ENCODE peak calls at places on chromosomes 1 and 21, in four cellular contexts. T, M, N and Q are unnamed samples.

GRCh38 chr1:151056149-151056548 is 3.3 kb downstream of the CDC42SE1 start:
- DNase-seq in N (no peak), T (peak; percentile 28), M (no peak), Q (no peak)

GRCh38 chr1:94739521-94740061 is 80.6 kb upstream of the SLC44A3 start:
- DNase-seq in M (no peak), N (peak; percentile 86), T (peak; percentile 91), Q (no peak)

GRCh38 chr1:1063945-1064831 is 9.9 kb downstream of the RNF223 start:
- DNase-seq in T (peak; percentile 75), M (peak; percentile 52), N (no peak), Q (peak; percentile 89)

GRCh38 chr1:156126701-156127534 is 12.4 kb downstream of the LMNA start:
- DNase-seq in T (peak; percentile 98), M (peak; percentile 41), N (peak; percentile 79), Q (no peak)

GRCh38 chr1:1085911-1086841 is 12.1 kb upstream of the RNF223 start:
- DNase-seq in N (no peak), T (no peak), M (no peak), Q (peak; percentile 62)

GRCh38 chr1:179369751-179370341 is 4.1 kb downstream of the AXDND1 start:
- DNase-seq in N (no peak), M (no peak), T (peak; percentile 79), Q (no peak)

GRCh38 chr1:240706150-240706904 is 94.4 kb upstream of the GREM2 start:
- DNase-seq in M (no peak), N (no peak), T (peak; percentile 78), Q (no peak)

GRCh38 chr1:235307158-235308124 is 20.5 kb downstream of the ARID4B start:
- DNase-seq in T (peak; percentile 76), N (no peak), M (no peak), Q (no peak)

GRCh38 chr1:65412984-65413375 is 7.5 kb upstream of the LEPR start:
- DNase-seq in M (no peak), N (no peak), T (peak; percentile 47), Q (no peak)

GRCh38 chr21:34952701-34953100 is 96.4 kb downstream of the RUNX1 start:
- DNase-seq in T (no peak), M (no peak), N (no peak), Q (no peak)

GRCh38 chr1:231395051-231395995 is 26.8 kb downstream of the EGLN1 start:
- DNase-seq in N (no peak), M (no peak), T (peak; percentile 98), Q (no peak)

GRCh38 chr1:210262897-210263272 is 30.3 kb downstream of the SERTAD4 start:
- DNase-seq in N (peak; percentile 73), T (no peak), M (no peak), Q (no peak)

GRCh38 chr1:206897175-206897574 is at the start of gene IL24:
- DNase-seq in T (peak; percentile 39), N (no peak), M (no peak), Q (no peak)

GRCh38 chr1:182430263-182431068 is 19.5 kb upstream of the RGSL1 start:
- DNase-seq in M (no peak), T (no peak), N (no peak), Q (no peak)

GRCh38 chr1:221263831-221264767 is 384.9 kb downstream of the HLX start:
- DNase-seq in M (no peak), N (peak; percentile 64), T (peak; percentile 93), Q (no peak)

GRCh38 chr1:214702561-214702960 is 99.6 kb downstream of the CENPF start:
- DNase-seq in T (peak; percentile 39), N (no peak), M (no peak), Q (no peak)

GRCh38 chr1:202163281-202164270 is 3.2 kb upstream of the PTPN7 start:
- DNase-seq in N (no peak), M (no peak), T (no peak), Q (no peak)

GRCh38 chr1:218852541-218852940 is 321.1 kb upstream of the LYPLAL1 start:
- DNase-seq in N (no peak), M (no peak), T (no peak), Q (no peak)

GRCh38 chr1:201254625-201255469 is 28.5 kb upstream of the PKP1 start:
- DNase-seq in T (peak; percentile 48), M (peak; percentile 56), N (no peak), Q (peak; percentile 54)

GRCh38 chr1:48027533-48027835 is 30.3 kb upstream of the TRABD2B start:
- DNase-seq in T (no peak), M (no peak), N (no peak), Q (no peak)

GRCh38 chr1:6996371-6996770 is 211.1 kb downstream of the CAMTA1 start:
- DNase-seq in M (no peak), N (no peak), T (no peak), Q (no peak)

GRCh38 chr1:117258791-117259190 is 48.1 kb upstream of the VTCN1 start:
- DNase-seq in T (no peak), N (no peak), M (no peak), Q (no peak)

GRCh38 chr1:39395357-39395831 is 96.0 kb upstream of the BMP8A start:
- DNase-seq in N (no peak), M (no peak), T (peak; percentile 82), Q (no peak)

GRCh38 chr1:85830837-85831236 is 122.6 kb upstream of the ZNHIT6 start:
- DNase-seq in N (no peak), T (no peak), M (no peak), Q (no peak)

GRCh38 chr1:1066403-1067283 is 7.5 kb downstream of the RNF223 start:
- DNase-seq in T (peak; percentile 50), M (no peak), N (no peak), Q (no peak)

GRCh38 chr1:51661081-51661518 is 44.2 kb downstream of the OSBPL9 start:
- DNase-seq in M (no peak), T (peak; percentile 95), N (no peak), Q (no peak)

GRCh38 chr1:199821029-199821779 is 206.3 kb upstream of the NR5A2 start:
- DNase-seq in T (peak; percentile 8), M (no peak), N (no peak), Q (no peak)

GRCh38 chr1:119737040-119737682 is 25.4 kb downstream of the PHGDH start:
- DNase-seq in T (no peak), M (peak; percentile 50), N (no peak), Q (no peak)

GRCh38 chr1:222288056-222288455 is 259.8 kb downstream of the HHIPL2 start:
- DNase-seq in M (no peak), T (peak; percentile 67), N (peak; percentile 58), Q (no peak)

GRCh38 chr1:1806890-1807289 is 28.6 kb upstream of the NADK start:
- DNase-seq in M (no peak), N (no peak), T (peak; percentile 78), Q (no peak)

GRCh38 chr1:97482022-97482421 is 438.8 kb downstream of the DPYD start:
- DNase-seq in T (no peak), M (no peak), N (no peak), Q (no peak)

GRCh38 chr1:154960446-154961136 is 991 bp downstream of the PYGO2 start:
- DNase-seq in N (peak; percentile 14), M (no peak), T (no peak), Q (no peak)

GRCh38 chr1:168057921-168058320 is 78.8 kb downstream of the GPR161 start:
- DNase-seq in M (no peak), N (no peak), T (peak; percentile 71), Q (no peak)

GRCh38 chr1:55284856-55285255 is 69.7 kb upstream of the USP24 start:
- DNase-seq in M (no peak), N (no peak), T (peak; percentile 72), Q (no peak)

GRCh38 chr1:116299248-116299647 is 73.8 kb upstream of the ATP1A1 start:
- DNase-seq in T (no peak), N (no peak), M (no peak), Q (no peak)

GRCh38 chr1:117959364-117959763 is 29.8 kb downstream of the WDR3 start:
- DNase-seq in M (no peak), N (no peak), T (no peak), Q (no peak)

GRCh38 chr1:168906367-168906766 is 177.4 kb upstream of the DPT start:
- DNase-seq in N (no peak), T (no peak), M (no peak), Q (no peak)

GRCh38 chr1:108082741-108083562 is 117.2 kb downstream of the SLC25A24 start:
- DNase-seq in M (no peak), N (no peak), T (no peak), Q (no peak)
- H3K4me1 ChIP-seq in M (no peaks in the 10 kb centered on the region), N (no peaks in the 10 kb centered on the region), T (no peaks in the 10 kb centered on the region), Q (no peaks in the 10 kb centered on the region)

GRCh38 chr1:12055259-12055658 is 7.8 kb upstream of the TNFRSF8 start:
- DNase-seq in N (no peak), T (no peak), M (no peak), Q (peak; percentile 45)

GRCh38 chr1:12051361-12051760 is 11.7 kb upstream of the TNFRSF8 start:
- DNase-seq in M (no peak), N (no peak), T (no peak), Q (no peak)

GRCh38 chr1:12053752-12054548 is 9.2 kb upstream of the TNFRSF8 start:
- DNase-seq in M (no peak), N (no peak), T (no peak), Q (no peak)

GRCh38 chr1:12052008-12052573 is 11.0 kb upstream of the TNFRSF8 start:
- DNase-seq in M (peak; percentile 45), N (peak; percentile 82), T (peak; percentile 95), Q (no peak)

GRCh38 chr1:12052997-12053686 is 10.0 kb upstream of the TNFRSF8 start:
- DNase-seq in T (no peak), N (peak; percentile 66), M (peak; percentile 61), Q (no peak)
- H3K27ac ChIP-seq in T (no peak overlapping the region), N (no peak overlapping the region), M (peak overlapping the region; percentile 68), Q (no peak overlapping the region)

DNA sequence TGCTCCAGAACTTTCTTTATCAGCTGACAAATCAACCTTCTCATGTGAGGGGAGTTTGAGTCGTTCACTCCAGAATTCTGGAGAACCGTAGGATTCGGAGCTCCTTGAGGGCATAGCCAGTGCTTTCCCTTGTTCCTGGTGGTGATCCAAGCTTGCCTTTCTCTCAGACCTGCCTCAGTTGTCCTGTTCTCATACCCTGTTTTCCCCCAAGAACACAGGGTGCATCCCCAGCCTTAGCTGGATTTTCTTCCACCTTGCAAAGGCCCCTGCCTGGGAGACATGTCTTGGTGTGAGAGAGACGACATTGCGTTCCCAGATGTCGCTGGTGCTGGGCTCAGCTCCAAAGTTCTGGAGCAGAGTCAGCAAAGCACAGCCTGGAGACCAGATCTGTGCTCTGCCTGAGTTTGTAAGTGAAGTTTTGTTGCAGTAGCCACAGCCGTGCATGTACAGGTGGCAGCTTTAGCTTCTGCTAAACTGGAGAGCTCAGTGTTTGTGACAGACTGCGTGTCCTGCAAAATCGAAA is 40.0 kb downstream of the ABCG1 start:
- DNase-seq in N (no peak), T (no peak), M (peak; percentile 42), Q (no peak)
- H3K4me1 ChIP-seq in N (no peaks in the 10 kb centered on the region), T (no peaks in the 10 kb centered on the region), M (peaks cover 71% of the 10 kb centered on the region), Q (peaks cover 8% of the 10 kb centered on the region)

GRCh38 chr1:41679531-41679930 is 195.0 kb upstream of the EDN2 start:
- DNase-seq in M (no peak), N (no peak), T (no peak), Q (no peak)
- H3K27ac ChIP-seq in M (no peak overlapping the region), N (no peak overlapping the region), T (no peak overlapping the region), Q (no peak overlapping the region)

GRCh38 chr1:36172017-36172747 is 16.2 kb downstream of the MAP7D1 start:
- DNase-seq in M (no peak), T (no peak), N (no peak), Q (no peak)
- H3K4me1 ChIP-seq in M (peaks cover 100% of the 10 kb centered on the region), T (peaks cover 33% of the 10 kb centered on the region), N (no peaks in the 10 kb centered on the region), Q (peaks cover 46% of the 10 kb centered on the region)